ENCODE peak calls at places on chromosomes 16 and 17, in ten cellular contexts. Y is bronchial epithelial cell; S is GM10248; V is testis; C is lower leg skin; W is mesothelial cell of epicardium; T is CD8-positive, alpha-beta T cell; K is cardiac fibroblast; O is breast epithelium; P is adrenal gland. N is an unnamed sample.

GRCh38 chr16:50711862-50712567 is 18.6 kb downstream of the NOD2 start:
- DNase-seq in O (peak), T (no peak), W (no peak), K (no peak), V (no peak), C (peak), S (no peak), Y (no peak), P (peak), N (no peak)

GRCh38 chr17:60327870-60328362 is 64.0 kb downstream of the USP32 start:
- DNase-seq in K (no peak), T (no peak), C (no peak), P (no peak), V (no peak), S (no peak), W (no peak), Y (no peak), O (no peak), N (no peak)

GRCh38 chr16:2860826-2861567 is 3.0 kb upstream of the PRSS22 start:
- DNase-seq in W (no peak), T (no peak), Y (peak), C (no peak), V (no peak), O (no peak), S (no peak), K (peak), P (no peak), N (no peak)

GRCh38 chr17:37682007-37682406 is 38.8 kb upstream of the DDX52 start:
- DNase-seq in K (no peak), P (no peak), V (no peak), Y (no peak), C (no peak), W (no peak), S (no peak), T (no peak), O (no peak), N (no peak)

GRCh38 chr17:73757324-73757942 is 113.2 kb upstream of the SDK2 start:
- DNase-seq in W (no peak), Y (no peak), O (no peak), K (no peak), V (peak), P (no peak), T (no peak), C (no peak), S (no peak), N (no peak)

GRCh38 chr16:21336231-21336630 is 58.1 kb upstream of the CRYM start:
- DNase-seq in O (no peak), C (no peak), K (peak), S (no peak), Y (peak), V (no peak), P (no peak), T (no peak), W (no peak), N (no peak)

GRCh38 chr17:42871647-42872046 is 20.6 kb downstream of the AOC3 start:
- DNase-seq in V (no peak), S (no peak), C (no peak), W (no peak), P (no peak), T (no peak), Y (no peak), K (no peak), O (no peak), N (no peak)

GRCh38 chr17:12789976-12790805 is 893 bp downstream of the ARHGAP44 start:
- DNase-seq in S (no peak), O (no peak), C (no peak), W (peak), V (peak), P (no peak), Y (peak), T (no peak), K (no peak), N (peak)

GRCh38 chr16:4511441-4512082 is 27.0 kb downstream of the CDIP1 start:
- DNase-seq in W (peak), V (peak), K (peak), O (no peak), C (no peak), T (no peak), Y (peak), S (no peak), P (peak), N (peak)

GRCh38 chr17:10171581-10171981 is 26.8 kb downstream of the GAS7 start:
- DNase-seq in W (no peak), Y (no peak), C (no peak), P (no peak), V (no peak), K (no peak), T (no peak), S (no peak), O (no peak), N (no peak)

GRCh38 chr17:8856869-8857575 is 10.5 kb downstream of the PIK3R6 start:
- DNase-seq in S (no peak), Y (no peak), W (no peak), O (no peak), V (no peak), P (no peak), K (no peak), T (no peak), C (peak), N (no peak)

GRCh38 chr16:49623501-49624266 is 232.2 kb downstream of the ZNF423 start:
- DNase-seq in C (peak), P (no peak), O (no peak), W (peak), Y (no peak), S (no peak), V (no peak), T (no peak), K (no peak), N (no peak)

GRCh38 chr17:80024206-80024972 is 11.3 kb downstream of the TBC1D16 start:
- DNase-seq in T (no peak), P (no peak), V (no peak), O (no peak), Y (no peak), C (no peak), S (no peak), K (no peak), W (no peak), N (no peak)

GRCh38 chr17:74354123-74354522 is 7.5 kb downstream of the BTBD17 start:
- DNase-seq in K (peak), O (no peak), Y (peak), V (peak), C (no peak), S (peak), T (peak), W (peak), P (peak), N (peak)

GRCh38 chr16:10031473-10031872 is 150.8 kb downstream of the GRIN2A start:
- DNase-seq in K (no peak), W (no peak), P (no peak), T (no peak), S (no peak), O (no peak), C (no peak), Y (no peak), V (no peak), N (no peak)

GRCh38 chr17:38868095-38868967 is 1.5 kb upstream of the LASP1 start:
- DNase-seq in S (no peak), V (peak), O (no peak), P (peak), C (peak), Y (peak), K (peak), W (no peak), T (no peak), N (peak)

GRCh38 chr17:38867179-38867994 is 2.5 kb upstream of the LASP1 start:
- DNase-seq in C (peak), W (peak), S (no peak), K (peak), Y (peak), O (no peak), P (peak), T (no peak), V (peak), N (peak)

GRCh38 chr17:38870259-38871165 is 654 bp downstream of the LASP1 start:
- DNase-seq in P (peak), Y (peak), O (peak), S (peak), W (peak), V (peak), T (peak), C (peak), K (peak), N (peak)

GRCh38 chr17:38869647-38870258 is at the start of gene LASP1:
- DNase-seq in W (peak), C (peak), K (peak), P (peak), Y (peak), T (peak), V (peak), S (peak), O (peak), N (peak)

GRCh38 chr17:38868968-38869646 is 751 bp upstream of the LASP1 start:
- DNase-seq in V (peak), S (peak), K (peak), W (peak), P (peak), O (peak), T (peak), Y (peak), C (peak), N (peak)
- TF ChIP-seq CTCF in V (no peak), S (peak), K (peak), W (no peak), P (peak), O (no peak), T (no peak), Y (peak), C (no peak), N (no peak)

GRCh38 chr16:46996391-46996790 is 22.9 kb upstream of the DNAJA2 start:
- DNase-seq in S (peak), K (peak), C (no peak), Y (no peak), W (no peak), V (no peak), P (no peak), T (no peak), O (no peak), N (no peak)
- TF ChIP-seq CTCF in S (no peak), K (no peak), C (no peak), Y (no peak), W (no peak), V (no peak), P (no peak), T (no peak), O (no peak), N (no peak)

GRCh38 chr16:15608398-15609285 is 34.3 kb downstream of the MARF1 start:
- DNase-seq in P (no peak), V (no peak), Y (peak), K (peak), O (no peak), C (no peak), S (no peak), T (no peak), W (no peak), N (no peak)
- TF ChIP-seq CTCF in P (no peak), V (no peak), Y (no peak), K (no peak), O (no peak), C (no peak), S (no peak), T (no peak), W (no peak), N (no peak)

DNA sequence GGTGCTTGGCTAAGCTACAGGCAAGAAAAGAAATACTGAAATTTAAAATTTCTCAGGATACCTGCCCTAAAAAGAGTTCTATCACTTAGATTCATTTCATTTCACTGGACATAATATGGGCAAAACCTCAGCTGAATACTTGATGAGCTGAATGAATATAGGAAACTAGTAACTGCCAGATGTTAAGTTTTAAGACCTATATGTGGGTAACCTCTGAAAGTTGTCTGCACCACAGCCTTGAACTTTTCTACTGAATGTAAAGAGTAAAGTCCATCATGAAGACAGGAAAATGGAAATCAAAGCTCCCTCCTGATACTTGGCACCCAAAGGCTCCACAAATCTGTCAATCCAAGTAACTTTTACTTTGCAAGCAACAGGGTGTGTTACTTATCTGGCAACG is 50.8 kb downstream of the HIC1 start:
- DNase-seq in T (no peak), C (no peak), Y (no peak), V (no peak), P (no peak), S (no peak), W (no peak), K (no peak), O (no peak), N (no peak)
- TF ChIP-seq CTCF in T (no peak), C (no peak), Y (no peak), V (no peak), P (no peak), S (no peak), W (no peak), K (no peak), O (no peak), N (no peak)

DNA sequence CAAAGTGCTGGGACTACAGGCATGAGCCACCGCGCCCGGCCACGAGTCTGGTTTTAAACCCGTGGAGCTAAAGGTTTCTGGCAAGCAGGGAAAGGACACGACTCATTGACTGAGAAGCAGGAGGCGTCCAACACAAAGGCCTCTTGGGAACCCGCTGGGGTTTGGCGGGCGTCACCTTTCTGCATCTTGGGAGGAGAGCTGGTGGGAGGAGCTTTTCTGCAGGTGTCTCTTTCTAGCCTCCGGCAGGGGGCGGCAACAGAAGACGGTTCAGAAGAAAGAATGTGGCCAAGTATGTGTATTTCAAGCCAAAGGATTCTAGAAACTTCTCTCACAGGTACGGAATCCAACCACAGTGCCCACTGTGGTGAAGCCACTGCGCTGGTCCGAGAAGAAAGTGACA is 97.4 kb downstream of the MRM3 start:
- DNase-seq in T (peak), V (peak), S (peak), K (peak), P (peak), W (peak), C (peak), O (peak), Y (peak), N (peak)
- TF ChIP-seq CTCF in T (peak), V (peak), S (peak), K (peak), P (peak), W (peak), C (no peak), O (peak), Y (peak), N (peak)

N was measured in endothelial cell.